ENCODE peak calls at places on chromosomes 6 and 20, in ten cellular contexts. Y is stimulated activated CD8-positive, alpha-beta memory T cell treated with anti-CD3 and anti-CD28 coated beads, Interleukin-7, amount 100 ng/mL, for 4 hours; Q is activated naive CD8-positive, alpha-beta T cell treated with anti-CD3 and anti-CD28 coated beads, Interleukin-2, amount 50 U/mL, for 24 hours; M is astrocyte of the spinal cord; X is fibroblast of the aortic adventitia; S is naive thymus-derived CD4-positive, alpha-beta T cell; V is AG09319; T is stimulated activated naive CD8-positive, alpha-beta T cell treated with anti-CD3 and anti-CD28 coated beads, Interleukin-15, Interleukin-2, amounts not matched to agents 100 U/mL and 50 U/mL, for 24 hours; R is upper lobe of right lung; Z is Daoy. F is an unnamed sample.
A peak's percentile ranks its signal among the peaks of the same experiment; 100 is the strongest.

GRCh38 chr6:4941782-4942672 is 61.8 kb downstream of the RPP40 start:
- DNase-seq in M (peak; percentile 91), V (peak; percentile 85), Q (peak; percentile 28), X (peak; percentile 96), Z (peak; percentile 95), R (no peak), T (peak; percentile 33), S (no peak), Y (peak; percentile 50), F (peak; percentile 59)

GRCh38 chr20:44773070-44773829 is 27.6 kb downstream of the KCNK15 start:
- DNase-seq in R (no peak), V (no peak), X (no peak), Y (no peak), M (no peak), S (no peak), T (no peak), Z (no peak), Q (no peak), F (no peak)

GRCh38 chr6:118283759-118284158 is 264.3 kb upstream of the PLN start:
- DNase-seq in Y (no peak), Q (peak; percentile 26), X (peak; percentile 79), R (no peak), S (peak; percentile 62), Z (peak; percentile 45), V (peak; percentile 15), T (peak; percentile 21), M (peak; percentile 68), F (peak; percentile 18)

GRCh38 chr6:11212625-11213024 is 19.8 kb downstream of the NEDD9 start:
- DNase-seq in T (no peak), Y (no peak), Q (no peak), M (peak; percentile 69), Z (no peak), S (no peak), V (peak; percentile 63), X (peak; percentile 91), R (no peak), F (no peak)

GRCh38 chr6:18210707-18211106 is 53.6 kb downstream of the DEK start:
- DNase-seq in R (no peak), V (no peak), X (no peak), Z (no peak), Q (no peak), M (no peak), S (no peak), T (no peak), Y (no peak), F (no peak)

GRCh38 chr20:19642861-19643260 is 115.2 kb upstream of the RIN2 start:
- DNase-seq in Y (no peak), Z (no peak), M (no peak), T (no peak), X (no peak), V (no peak), R (no peak), S (no peak), Q (no peak), F (no peak)

GRCh38 chr20:33539129-33539528 is 49.2 kb downstream of the CBFA2T2 start:
- DNase-seq in T (no peak), X (peak; percentile 24), V (peak; percentile 44), S (no peak), Z (no peak), R (no peak), M (no peak), Q (no peak), Y (no peak), F (no peak)

GRCh38 chr6:157110620-157111019 is 212.7 kb downstream of the TMEM242 start:
- DNase-seq in Y (no peak), V (no peak), R (no peak), Q (no peak), Z (peak; percentile 39), T (no peak), X (peak; percentile 46), M (peak; percentile 47), S (no peak), F (no peak)

F was measured in HL-60.